ENCODE peak calls at places on chromosomes 11 and 22, in four cellular contexts. One of them, this sample, is unnamed.

GRCh38 chr22:27682438-27682837 is 119.1 kb downstream of the MN1 start:
- DNase-seq in GM12878: no peak
- DNase-seq in HepG2: no peak
- DNase-seq in K562: peak; percentile 60
- DNase-seq in this sample: peak; percentile 69

GRCh38 chr22:39129081-39129480 is 23.4 kb downstream of the CBX7 start:
- DNase-seq in K562: no peak
- DNase-seq in HepG2: peak; percentile 38
- DNase-seq in GM12878: no peak
- DNase-seq in this sample: no peak

GRCh38 chr11:59189986-59190385 is 18.1 kb downstream of the DTX4 start:
- DNase-seq in HepG2: no peak
- DNase-seq in K562: no peak
- DNase-seq in GM12878: no peak
- DNase-seq in this sample: no peak

GRCh38 chr11:70569173-70569890 is 171.0 kb downstream of the CTTN start:
- DNase-seq in GM12878: no peak
- DNase-seq in K562: peak; percentile 43
- DNase-seq in HepG2: no peak
- DNase-seq in this sample: no peak

GRCh38 chr11:92123540-92123939 is 101.1 kb upstream of the FAT3 start:
- DNase-seq in GM12878: no peak
- DNase-seq in HepG2: no peak
- DNase-seq in K562: no peak
- DNase-seq in this sample: no peak

GRCh38 chr22:43385770-43386641 is 25.8 kb upstream of the MPPED1 start:
- DNase-seq in GM12878: no peak
- DNase-seq in HepG2: peak; percentile 48
- DNase-seq in K562: peak; percentile 74
- DNase-seq in this sample: peak; percentile 90

GRCh38 chr22:43992331-43992821 is 31.7 kb upstream of the PARVB start:
- DNase-seq in K562: no peak
- DNase-seq in GM12878: no peak
- DNase-seq in HepG2: no peak
- DNase-seq in this sample: no peak

GRCh38 chr11:58525037-58525614 is 17.2 kb upstream of the OR5B21 start:
- DNase-seq in HepG2: no peak
- DNase-seq in GM12878: peak; percentile 79
- DNase-seq in K562: no peak
- DNase-seq in this sample: no peak

GRCh38 chr22:37419916-37420655 is 7.2 kb downstream of the ELFN2 start:
- DNase-seq in K562: no peak
- DNase-seq in GM12878: no peak
- DNase-seq in HepG2: no peak
- DNase-seq in this sample: no peak

GRCh38 chr11:46342237-46342636 is 5.0 kb upstream of the DGKZ start:
- DNase-seq in GM12878: no peak
- DNase-seq in K562: no peak
- DNase-seq in HepG2: no peak
- DNase-seq in this sample: no peak

GRCh38 chr22:27331526-27332281 is 469.9 kb downstream of the MN1 start:
- DNase-seq in K562: no peak
- DNase-seq in HepG2: peak; percentile 6
- DNase-seq in GM12878: no peak
- DNase-seq in this sample: peak; percentile 44

GRCh38 chr11:124646148-124646547 is 23.5 kb downstream of the TBRG1 start:
- DNase-seq in HepG2: no peak
- DNase-seq in GM12878: no peak
- DNase-seq in K562: no peak
- DNase-seq in this sample: no peak

GRCh38 chr11:86508604-86509471 is 134.2 kb downstream of the CCDC81 start:
- DNase-seq in GM12878: no peak
- DNase-seq in K562: no peak
- DNase-seq in HepG2: peak; percentile 66
- DNase-seq in this sample: no peak
- TF ChIP-seq FOXM1 in GM12878: no peak
- TF ChIP-seq FOXM1 in K562: no peak
- TF ChIP-seq FOXM1 in HepG2: no peak
- TF ChIP-seq FOXM1 in this sample: no peak

GRCh38 chr11:57310630-57311086 is 14.1 kb downstream of the TNKS1BP1 start:
- DNase-seq in K562: no peak
- DNase-seq in GM12878: no peak
- DNase-seq in HepG2: peak; percentile 78
- DNase-seq in this sample: no peak
- TF ChIP-seq TARDBP in K562: no peak
- TF ChIP-seq TARDBP in GM12878: no peak
- TF ChIP-seq TARDBP in HepG2: peak; percentile 33
- TF ChIP-seq TARDBP in this sample: no peak

GRCh38 chr11:128450882-128451647 is 136.3 kb downstream of the ETS1 start:
- DNase-seq in K562: no peak
- DNase-seq in HepG2: no peak
- DNase-seq in GM12878: no peak
- DNase-seq in this sample: no peak
- TF ChIP-seq FOXM1 in K562: no peak
- TF ChIP-seq FOXM1 in HepG2: no peak
- TF ChIP-seq FOXM1 in GM12878: no peak
- TF ChIP-seq FOXM1 in this sample: no peak

GRCh38 chr22:22351366-22351765 is 106.8 kb downstream of the VPREB1 start:
- DNase-seq in GM12878: no peak
- DNase-seq in HepG2: no peak
- DNase-seq in K562: no peak
- DNase-seq in this sample: no peak
- TF ChIP-seq TARDBP in GM12878: no peak
- TF ChIP-seq TARDBP in HepG2: no peak
- TF ChIP-seq TARDBP in K562: no peak
- TF ChIP-seq TARDBP in this sample: no peak

DNA sequence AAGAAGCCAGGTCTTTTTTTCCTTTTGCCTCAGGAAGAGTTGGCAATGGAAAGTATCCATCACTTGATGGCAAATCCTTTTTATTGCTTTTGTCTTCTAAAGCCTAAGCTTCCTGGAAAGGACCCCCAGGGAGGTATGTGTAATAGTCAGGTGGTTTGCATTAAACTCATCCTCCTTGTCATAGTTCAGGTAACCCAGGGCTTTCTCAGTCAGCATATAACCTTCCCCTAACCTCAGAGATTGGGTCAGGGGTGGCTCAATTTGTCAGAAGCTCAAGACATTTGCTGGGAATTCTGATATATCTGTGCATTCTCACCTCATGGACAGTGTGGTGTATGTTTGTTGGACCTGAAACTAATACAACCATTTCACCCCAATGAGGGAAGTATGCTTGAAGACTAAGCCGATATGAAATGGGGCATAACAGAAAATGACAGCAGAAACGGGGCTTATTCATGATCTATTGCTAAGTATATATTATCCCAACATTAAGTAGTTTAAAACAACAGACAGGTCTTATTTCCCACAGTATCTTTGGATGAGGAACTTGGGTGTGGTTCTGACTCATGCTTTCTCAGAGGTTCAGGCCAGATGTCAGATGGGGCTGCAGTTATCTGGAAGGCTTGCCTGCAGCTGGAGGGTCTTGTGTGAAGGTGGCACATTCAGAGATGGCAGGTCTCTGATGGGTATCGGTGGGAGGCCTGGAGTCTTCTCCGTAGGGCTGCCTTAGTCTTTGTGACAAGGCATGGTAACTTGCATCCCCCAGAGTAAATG is 135.8 kb upstream of the SPON1 start:
- DNase-seq in GM12878: no peak
- DNase-seq in HepG2: no peak
- DNase-seq in K562: peak; percentile 42
- DNase-seq in this sample: no peak
- TF ChIP-seq FOXM1 in GM12878: no peak
- TF ChIP-seq FOXM1 in HepG2: no peak
- TF ChIP-seq FOXM1 in K562: no peak
- TF ChIP-seq FOXM1 in this sample: no peak

DNA sequence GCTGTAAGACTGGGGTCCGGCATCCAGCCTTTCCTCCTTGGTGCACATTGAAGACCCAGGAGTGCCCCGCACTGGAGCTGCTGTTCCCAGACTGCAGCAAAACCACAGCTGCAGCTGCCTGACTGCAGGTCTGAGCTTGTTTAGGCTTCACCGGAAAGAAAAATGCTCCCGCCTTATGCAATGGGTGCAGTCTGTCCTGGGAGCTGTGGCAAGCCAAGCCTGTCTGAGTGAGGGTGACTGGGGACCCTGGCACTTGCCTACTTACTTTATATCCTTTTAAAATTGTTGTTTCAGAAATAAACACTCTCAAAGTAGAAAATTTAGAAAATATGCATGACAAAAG is 23.3 kb upstream of the CD44 start:
- DNase-seq in GM12878: no peak
- DNase-seq in K562: no peak
- DNase-seq in HepG2: no peak
- DNase-seq in this sample: no peak
- TF ChIP-seq TARDBP in GM12878: no peak
- TF ChIP-seq TARDBP in K562: no peak
- TF ChIP-seq TARDBP in HepG2: no peak
- TF ChIP-seq TARDBP in this sample: no peak

GRCh38 chr22:29581799-29582198 is 886 bp upstream of the NIPSNAP1 start:
- DNase-seq in GM12878: no peak
- DNase-seq in K562: no peak
- DNase-seq in HepG2: no peak
- DNase-seq in this sample: no peak

GRCh38 chr22:29580200-29580810 is 608 bp downstream of the NIPSNAP1 start:
- DNase-seq in GM12878: no peak
- DNase-seq in HepG2: peak; percentile 92
- DNase-seq in K562: no peak
- DNase-seq in this sample: no peak

GRCh38 chr22:29574762-29575450 is 6.0 kb downstream of the NIPSNAP1 start:
- DNase-seq in GM12878: no peak
- DNase-seq in HepG2: peak; percentile 81
- DNase-seq in K562: no peak
- DNase-seq in this sample: no peak

GRCh38 chr22:29578462-29578861 is 2.5 kb downstream of the NIPSNAP1 start:
- DNase-seq in GM12878: no peak
- DNase-seq in K562: no peak
- DNase-seq in HepG2: no peak
- DNase-seq in this sample: no peak
- TF ChIP-seq FOXM1 in GM12878: no peak
- TF ChIP-seq FOXM1 in K562: no peak
- TF ChIP-seq FOXM1 in HepG2: no peak
- TF ChIP-seq FOXM1 in this sample: no peak